ENCODE peak calls at places on chromosomes 3 and 15, in nine cellular contexts. N is fibroblast of lung, Z is esophagus muscularis mucosa, Y is adrenal gland, E is left lung, K is AG10803, J is neuronal stem cell, G is tibial nerve, V is A549. W is an unnamed sample.

GRCh38 chr3:47283193-47283537 is 421 bp downstream of the KLHL18 start:
- DNase-seq in V (peak), N (no peak), Y (no peak), Z (no peak), K (no peak), J (no peak), E (no peak), G (no peak), W (no peak)

GRCh38 chr3:147393261-147393964 is 12.9 kb downstream of the ZIC4 start:
- DNase-seq in N (no peak), E (peak), Z (no peak), Y (no peak), G (no peak), V (no peak), J (no peak), K (peak), W (no peak)

GRCh38 chr15:63372018-63372705 is 9.5 kb downstream of the CA12 start:
- DNase-seq in Y (peak), K (peak), G (peak), J (no peak), N (peak), Z (no peak), V (peak), E (no peak), W (peak)

GRCh38 chr3:12370758-12371157 is 81.9 kb downstream of the PPARG start:
- DNase-seq in N (peak), J (no peak), V (peak), Y (no peak), K (peak), E (no peak), Z (no peak), G (no peak), W (no peak)

GRCh38 chr3:33439421-33440327 is 531 bp downstream of the UBP1 start:
- DNase-seq in K (peak), V (peak), N (peak), E (peak), J (peak), G (peak), Y (peak), Z (no peak), W (peak)

GRCh38 chr3:14600856-14601610 is 50.5 kb upstream of the CCDC174 start:
- DNase-seq in V (no peak), Z (no peak), K (no peak), Y (no peak), G (no peak), E (no peak), J (no peak), N (no peak), W (no peak)

GRCh38 chr3:151816091-151816604 is 2.2 kb downstream of the AADAC start:
- DNase-seq in E (no peak), Y (peak), Z (no peak), N (peak), G (no peak), V (peak), K (peak), J (no peak), W (peak)

GRCh38 chr3:98555025-98555379 is 23.2 kb downstream of the GPR15 start:
- DNase-seq in E (no peak), Y (no peak), G (no peak), Z (no peak), V (no peak), J (no peak), K (no peak), N (no peak), W (no peak)

GRCh38 chr15:25799906-25800700 is 63.0 kb downstream of the ATP10A start:
- DNase-seq in V (no peak), Y (no peak), J (no peak), G (no peak), N (no peak), Z (peak), E (no peak), K (no peak), W (no peak)

GRCh38 chr3:177169936-177170722 is 27.2 kb downstream of the TBL1XR1 start:
- DNase-seq in Y (no peak), Z (no peak), N (no peak), V (no peak), J (no peak), K (no peak), G (no peak), E (no peak), W (no peak)

GRCh38 chr3:27630892-27631291 is 91.2 kb downstream of the EOMES start:
- DNase-seq in K (peak), Z (no peak), G (no peak), E (no peak), Y (no peak), N (peak), V (peak), J (no peak), W (no peak)

GRCh38 chr3:193874997-193875593 is 260.9 kb upstream of the HES1 start:
- DNase-seq in N (no peak), K (no peak), Y (no peak), V (no peak), G (no peak), Z (no peak), J (no peak), E (no peak), W (no peak)

GRCh38 chr15:25179673-25180511 is 225.1 kb downstream of the SNRPN start:
- DNase-seq in E (peak), N (no peak), Z (peak), Y (peak), V (no peak), G (no peak), J (no peak), K (no peak), W (no peak)

GRCh38 chr3:123395235-123395634 is 53.7 kb downstream of the ADCY5 start:
- DNase-seq in K (no peak), V (no peak), G (no peak), J (no peak), Y (no peak), Z (no peak), E (no peak), N (no peak), W (no peak)

GRCh38 chr3:185820973-185821758 is 3.7 kb downstream of the IGF2BP2 start:
- DNase-seq in E (no peak), G (no peak), V (peak), N (peak), Y (no peak), Z (no peak), J (no peak), K (peak), W (peak)

GRCh38 chr15:77417642-77418041 is 2.3 kb downstream of the PEAK1 start:
- DNase-seq in N (peak), G (no peak), E (no peak), Z (no peak), J (no peak), K (peak), V (no peak), Y (no peak), W (no peak)
- H3K4me3 ChIP-seq in N (peak), G (no peak), E (no peak), Z (peak), J (no peak), K (peak), V (no peak), Y (no peak), W (no peak)

DNA sequence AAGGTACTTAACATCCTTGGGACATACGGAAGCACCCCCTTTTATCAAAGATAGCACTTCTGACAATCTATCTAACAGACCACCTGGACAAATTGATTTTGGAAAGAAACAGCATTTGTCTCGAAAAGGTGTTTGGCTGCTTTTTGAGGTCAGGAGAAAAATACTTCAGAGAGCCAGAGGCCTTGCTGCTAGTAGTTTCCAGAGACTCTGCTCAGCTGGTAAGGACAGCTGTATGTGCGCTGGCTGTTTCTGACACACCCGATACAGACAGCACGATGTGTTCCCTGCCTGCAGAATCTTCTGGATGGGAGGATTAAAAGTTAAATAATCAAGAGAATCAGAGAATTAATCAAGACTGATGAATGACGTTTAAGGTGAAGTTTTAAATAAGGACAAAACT is 15.6 kb upstream of the GYG1 start:
- DNase-seq in E (no peak), Z (no peak), N (peak), V (no peak), K (no peak), G (no peak), J (no peak), Y (no peak), W (no peak)
- H3K4me3 ChIP-seq in E (no peak), Z (no peak), N (no peak), V (no peak), K (no peak), G (no peak), J (no peak), Y (no peak), W (no peak)

GRCh38 chr3:16174389-16174788 is at the start of gene GALNT15:
- DNase-seq in N (peak), J (no peak), V (no peak), Y (peak), Z (peak), E (peak), G (peak), K (peak), W (peak)
- H3K4me3 ChIP-seq in N (peak), J (peak), V (no peak), Y (no peak), Z (peak), E (no peak), G (peak), K (peak), W (peak)

GRCh38 chr3:171269557-171269956 is 190.6 kb downstream of the TNIK start:
- DNase-seq in J (no peak), N (peak), K (peak), V (no peak), G (no peak), Z (no peak), Y (no peak), E (no peak), W (no peak)
- H3K4me3 ChIP-seq in J (no peak), N (no peak), K (no peak), V (no peak), G (no peak), Z (no peak), Y (no peak), E (no peak), W (no peak)

GRCh38 chr3:105865016-105865623 is 3.7 kb downstream of the CBLB start:
- DNase-seq in N (peak), Y (no peak), G (no peak), V (no peak), E (no peak), Z (no peak), K (no peak), J (no peak), W (no peak)
- H3K4me3 ChIP-seq in N (peak), Y (no peak), G (no peak), V (no peak), E (no peak), Z (peak), K (peak), J (no peak), W (no peak)

GRCh38 chr15:89332446-89332845 is 2.2 kb downstream of the POLG start:
- DNase-seq in J (no peak), Z (no peak), G (no peak), Y (no peak), V (peak), E (no peak), K (peak), N (peak), W (peak)
- H3K4me3 ChIP-seq in J (no peak), Z (no peak), G (no peak), Y (no peak), V (no peak), E (no peak), K (peak), N (peak), W (peak)

DNA sequence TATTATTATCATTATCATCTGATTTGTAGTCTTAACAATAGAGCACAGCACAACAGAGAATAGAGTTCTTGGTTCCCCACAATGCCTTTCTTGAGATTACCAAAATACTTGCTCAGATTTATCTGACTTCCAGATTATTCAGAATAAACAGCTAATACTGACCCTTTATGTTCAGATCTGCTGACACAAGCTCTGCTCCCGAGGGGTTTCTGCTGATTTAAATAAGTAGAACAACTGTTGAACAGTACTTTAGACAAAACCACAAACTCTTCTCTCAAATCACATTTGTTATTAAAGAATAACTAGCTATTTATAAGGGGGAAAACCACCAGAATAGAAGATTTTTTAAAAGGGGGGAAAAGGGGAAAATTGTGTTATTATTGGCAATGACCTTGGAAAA is 380.2 kb upstream of the ATP11B start:
- DNase-seq in G (no peak), Y (no peak), K (no peak), V (no peak), N (no peak), J (no peak), Z (no peak), E (no peak), W (no peak)
- H3K4me3 ChIP-seq in G (no peak), Y (no peak), K (no peak), V (no peak), N (no peak), J (no peak), Z (no peak), E (no peak), W (no peak)

GRCh38 chr3:42654331-42655201 is 1.1 kb downstream of the ZBTB47 start:
- DNase-seq in E (peak), V (no peak), G (no peak), K (peak), J (peak), N (peak), Y (peak), Z (no peak), W (no peak)

GRCh38 chr3:42652251-42652610 is 1.3 kb upstream of the ZBTB47 start:
- DNase-seq in V (no peak), N (peak), Z (peak), J (no peak), K (no peak), Y (no peak), E (no peak), G (no peak), W (no peak)

GRCh38 chr3:42652611-42653302 is 740 bp upstream of the ZBTB47 start:
- DNase-seq in Y (peak), Z (peak), K (peak), V (peak), E (peak), G (peak), J (no peak), N (peak), W (peak)

GRCh38 chr3:42653560-42654330 is at the start of gene ZBTB47:
- DNase-seq in N (peak), V (no peak), K (peak), Z (no peak), G (peak), E (peak), J (no peak), Y (peak), W (no peak)

GRCh38 chr3:42653303-42653559 is 266 bp upstream of the ZBTB47 start:
- DNase-seq in J (no peak), K (no peak), E (no peak), Z (no peak), G (no peak), Y (peak), N (no peak), V (no peak), W (no peak)
- H3K4me3 ChIP-seq in J (peak), K (peak), E (peak), Z (peak), G (peak), Y (peak), N (peak), V (peak), W (peak)

GRCh38 chr3:55245391-55245790 is 241.7 kb downstream of the WNT5A start:
- DNase-seq in Z (peak), N (no peak), K (no peak), G (no peak), V (no peak), J (no peak), Y (no peak), E (no peak), W (no peak)
- H3K4me3 ChIP-seq in Z (no peak), N (peak), K (no peak), G (no peak), V (no peak), J (no peak), Y (no peak), E (no peak), W (no peak)